ENCODE peak calls at places on chromosome 19, in nine cellular contexts. V is heart left ventricle, X is lower leg skin, A is AG09319, F is activated B cell treated with CpG ODN at 0.5 μM for 24 hours, T is colonic mucosa, M is PC-3, P is body of pancreas, G is HFFc6. L is an unnamed sample.

GRCh38 chr19:50046649-50047503 is 21.1 kb downstream of the ZNF473 start:
- DNase-seq in V (peak; percentile 45), X (peak; percentile 27), A (no peak), F (no peak), T (peak; percentile 63), M (peak; percentile 34), P (peak; percentile 72), G (no peak), L (peak; percentile 71)

GRCh38 chr19:33868821-33869412 is 72.2 kb downstream of the KCTD15 start:
- DNase-seq in V (peak; percentile 62), X (peak; percentile 26), A (no peak), F (no peak), T (no peak), M (no peak), P (peak; percentile 41), G (no peak), L (no peak)

GRCh38 chr19:28066161-28066560 is 1146.8 kb downstream of the UQCRFS1 start:
- DNase-seq in V (no peak), X (no peak), A (no peak), F (no peak), T (no peak), M (no peak), P (no peak), G (no peak), L (no peak)

GRCh38 chr19:57280913-57281425 is 684 bp downstream of the ZNF460 start:
- DNase-seq in V (no peak), X (no peak), A (no peak), F (no peak), T (no peak), M (peak; percentile 27), P (no peak), G (no peak), L (no peak)

GRCh38 chr19:5914946-5915781 is 1.1 kb downstream of the CAPS start:
- DNase-seq in V (no peak), X (no peak), A (no peak), F (no peak), T (peak; percentile 63), M (peak; percentile 76), P (peak; percentile 52), G (no peak), L (peak; percentile 69)

GRCh38 chr19:5048727-5049553 is 80.0 kb downstream of the KDM4B start:
- DNase-seq in V (no peak), X (peak; percentile 55), A (no peak), F (no peak), T (peak; percentile 77), M (peak; percentile 68), P (no peak), G (peak; percentile 42), L (no peak)

GRCh38 chr19:38400361-38400760 is 2.5 kb upstream of the FAM98C start:
- DNase-seq in V (no peak), X (no peak), A (no peak), F (no peak), T (no peak), M (no peak), P (no peak), G (no peak), L (no peak)

GRCh38 chr19:32416749-32417469 is 11.3 kb downstream of the DPY19L3 start:
- DNase-seq in V (no peak), X (no peak), A (peak; percentile 3), F (no peak), T (no peak), M (no peak), P (no peak), G (no peak), L (no peak)

GRCh38 chr19:48731452-48731851 is 9.0 kb downstream of the RASIP1 start:
- DNase-seq in V (no peak), X (no peak), A (no peak), F (no peak), T (no peak), M (no peak), P (no peak), G (no peak), L (no peak)

GRCh38 chr19:45045671-45046353 is 7.0 kb downstream of the CLASRP start:
- DNase-seq in V (no peak), X (no peak), A (no peak), F (no peak), T (no peak), M (no peak), P (peak; percentile 61), G (no peak), L (no peak)

GRCh38 chr19:29714371-29714952 is 599 bp downstream of the C19orf12 start:
- DNase-seq in V (no peak), X (no peak), A (no peak), F (no peak), T (no peak), M (no peak), P (no peak), G (no peak), L (no peak)

GRCh38 chr19:10654610-10655456 is 687 bp downstream of the ILF3 start:
- DNase-seq in V (peak; percentile 63), X (peak; percentile 41), A (no peak), F (no peak), T (peak; percentile 52), M (peak; percentile 59), P (peak; percentile 49), G (no peak), L (peak; percentile 67)

GRCh38 chr19:7366701-7367420 is 18.1 kb downstream of the ARHGEF18 start:
- DNase-seq in V (no peak), X (no peak), A (no peak), F (no peak), T (peak; percentile 33), M (peak; percentile 90), P (no peak), G (peak; percentile 16), L (no peak)
- TF ChIP-seq CTCF in V (peak; percentile 18), X (no peak), A (peak; percentile 15), F (no peak), T (peak; percentile 22), M (peak; percentile 77), P (no peak), G (peak; percentile 67), L (peak; percentile 39)

GRCh38 chr19:12126707-12127106 is 13.4 kb downstream of the ZNF20 start:
- DNase-seq in V (no peak), X (no peak), A (no peak), F (no peak), T (peak; percentile 26), M (no peak), P (peak; percentile 38), G (no peak), L (no peak)
- TF ChIP-seq CTCF in V (peak; percentile 61), X (no peak), A (peak; percentile 23), F (no peak), T (peak; percentile 20), M (peak; percentile 57), P (peak; percentile 51), G (peak; percentile 76), L (peak; percentile 56)

GRCh38 chr19:47203254-47203653 is 27.7 kb downstream of the BBC3 start:
- DNase-seq in V (no peak), X (no peak), A (no peak), F (no peak), T (no peak), M (no peak), P (no peak), G (no peak), L (no peak)
- TF ChIP-seq CTCF in V (no peak), X (no peak), A (no peak), F (no peak), T (no peak), M (no peak), P (no peak), G (no peak), L (no peak)

GRCh38 chr19:576768-577438 is 4.5 kb downstream of the BSG start:
- DNase-seq in V (no peak), X (no peak), A (no peak), F (no peak), T (no peak), M (no peak), P (no peak), G (no peak), L (no peak)

GRCh38 chr19:575527-576506 is 3.4 kb downstream of the BSG start:
- DNase-seq in V (peak; percentile 90), X (no peak), A (no peak), F (no peak), T (no peak), M (peak; percentile 75), P (peak; percentile 55), G (peak; percentile 42), L (no peak)

GRCh38 chr19:579842-580155 is 7.4 kb downstream of the BSG start:
- DNase-seq in V (no peak), X (no peak), A (no peak), F (no peak), T (no peak), M (no peak), P (no peak), G (no peak), L (no peak)

GRCh38 chr19:579111-579841 is 6.9 kb downstream of the BSG start:
- DNase-seq in V (no peak), X (no peak), A (no peak), F (no peak), T (no peak), M (no peak), P (no peak), G (no peak), L (no peak)

DNA sequence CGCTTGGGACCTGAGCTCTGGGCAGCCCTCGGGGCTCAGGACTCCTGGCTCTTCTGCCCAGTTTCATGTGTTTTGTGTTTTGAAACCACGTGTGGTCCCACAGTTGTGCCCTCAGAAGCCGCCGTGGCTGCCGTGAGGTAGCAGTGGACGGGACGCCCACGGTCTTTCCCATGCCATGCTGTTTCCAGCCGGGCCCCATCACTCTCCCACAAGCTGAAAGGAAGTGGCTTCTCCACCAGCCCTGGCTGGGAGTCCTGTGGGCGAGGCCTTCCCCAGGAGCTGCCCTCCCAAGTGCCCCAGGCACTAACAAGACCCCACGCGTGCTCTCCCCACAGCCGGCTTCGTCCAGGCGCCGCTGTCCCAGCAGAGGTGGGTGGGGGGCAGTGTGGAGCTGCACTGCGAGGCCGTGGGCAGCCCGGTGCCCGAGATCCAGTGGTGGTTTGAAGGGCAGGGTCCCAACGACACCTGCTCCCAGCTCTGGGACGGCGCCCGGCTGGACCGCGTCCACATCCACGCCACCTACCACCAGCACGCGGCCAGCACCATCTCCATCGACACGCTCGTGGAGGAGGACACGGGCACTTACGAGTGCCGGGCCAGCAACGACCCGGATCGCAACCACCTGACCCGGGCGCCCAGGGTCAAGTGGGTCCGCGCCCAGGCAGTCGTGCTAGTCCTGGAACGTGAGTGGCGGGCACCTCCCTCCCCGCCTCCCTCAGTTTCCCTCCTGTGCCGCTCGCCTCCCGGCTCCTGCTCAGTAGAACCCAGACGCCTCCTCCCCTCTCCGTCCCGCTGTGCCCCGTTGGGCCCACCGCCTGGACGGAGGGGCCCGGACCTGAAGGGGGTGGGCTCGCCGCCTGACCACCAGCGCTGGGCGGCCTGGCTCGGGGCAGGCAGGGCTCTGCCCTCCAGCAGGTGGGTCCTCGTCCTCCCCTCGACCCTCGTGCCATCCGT is 5.3 kb downstream of the BSG start:
- DNase-seq in V (no peak), X (no peak), A (no peak), F (no peak), T (no peak), M (no peak), P (no peak), G (no peak), L (no peak)
- TF ChIP-seq CTCF in V (peak; percentile 15), X (no peak), A (no peak), F (no peak), T (no peak), M (no peak), P (no peak), G (peak; percentile 25), L (no peak)